ENCODE peak calls at places on chromosomes 1 and 21, in nine cellular contexts. One of them, this sample, is unnamed. For H3K36me3, the result is how much of the 10 kb centered on the place peaks cover.

GRCh38 chr1:18066576-18066975 is 41.0 kb upstream of the IGSF21 start:
- DNase-seq in HCT116: no peak
- DNase-seq in transverse colon: no peak
- DNase-seq in lower lobe of right lung: no peak
- DNase-seq in OCI-LY7: no peak
- DNase-seq in breast epithelium: no peak
- DNase-seq in spleen: no peak
- DNase-seq in neural progenitor cell: no peak
- DNase-seq in cardiac muscle cell: no peak
- DNase-seq in this sample: no peak

GRCh38 chr1:206633708-206634121 is 1.6 kb upstream of the DYRK3 start:
- DNase-seq in transverse colon: peak
- DNase-seq in neural progenitor cell: peak
- DNase-seq in breast epithelium: no peak
- DNase-seq in spleen: no peak
- DNase-seq in HCT116: no peak
- DNase-seq in OCI-LY7: no peak
- DNase-seq in cardiac muscle cell: peak
- DNase-seq in lower lobe of right lung: no peak
- DNase-seq in this sample: no peak

GRCh38 chr1:44819594-44820327 is 11.4 kb downstream of the BTBD19 start:
- DNase-seq in transverse colon: peak
- DNase-seq in cardiac muscle cell: peak
- DNase-seq in lower lobe of right lung: peak
- DNase-seq in OCI-LY7: peak
- DNase-seq in spleen: peak
- DNase-seq in breast epithelium: peak
- DNase-seq in HCT116: peak
- DNase-seq in neural progenitor cell: peak
- DNase-seq in this sample: peak

GRCh38 chr1:40024671-40025070 is 15.9 kb upstream of the CAP1 start:
- DNase-seq in cardiac muscle cell: no peak
- DNase-seq in HCT116: no peak
- DNase-seq in spleen: no peak
- DNase-seq in breast epithelium: no peak
- DNase-seq in transverse colon: no peak
- DNase-seq in neural progenitor cell: no peak
- DNase-seq in lower lobe of right lung: no peak
- DNase-seq in OCI-LY7: no peak
- DNase-seq in this sample: no peak

GRCh38 chr1:24345334-24345733 is 26.2 kb downstream of the GRHL3 start:
- DNase-seq in lower lobe of right lung: no peak
- DNase-seq in breast epithelium: no peak
- DNase-seq in transverse colon: no peak
- DNase-seq in HCT116: no peak
- DNase-seq in neural progenitor cell: no peak
- DNase-seq in OCI-LY7: no peak
- DNase-seq in spleen: no peak
- DNase-seq in cardiac muscle cell: no peak
- DNase-seq in this sample: no peak

GRCh38 chr1:95583811-95584210 is 349.8 kb downstream of the RWDD3 start:
- DNase-seq in OCI-LY7: no peak
- DNase-seq in lower lobe of right lung: no peak
- DNase-seq in HCT116: no peak
- DNase-seq in neural progenitor cell: peak
- DNase-seq in transverse colon: no peak
- DNase-seq in cardiac muscle cell: no peak
- DNase-seq in spleen: no peak
- DNase-seq in breast epithelium: no peak
- DNase-seq in this sample: no peak

GRCh38 chr1:199009447-199009846 is 370.6 kb downstream of the PTPRC start:
- DNase-seq in spleen: no peak
- DNase-seq in breast epithelium: no peak
- DNase-seq in transverse colon: no peak
- DNase-seq in HCT116: no peak
- DNase-seq in cardiac muscle cell: no peak
- DNase-seq in lower lobe of right lung: no peak
- DNase-seq in neural progenitor cell: no peak
- DNase-seq in OCI-LY7: peak
- DNase-seq in this sample: no peak

GRCh38 chr1:59323879-59324278 is 27.0 kb downstream of the FGGY start:
- DNase-seq in cardiac muscle cell: no peak
- DNase-seq in breast epithelium: no peak
- DNase-seq in transverse colon: no peak
- DNase-seq in HCT116: no peak
- DNase-seq in neural progenitor cell: no peak
- DNase-seq in spleen: no peak
- DNase-seq in lower lobe of right lung: no peak
- DNase-seq in OCI-LY7: no peak
- DNase-seq in this sample: no peak

GRCh38 chr1:230197644-230198567 is 130.9 kb downstream of the GALNT2 start:
- DNase-seq in HCT116: no peak
- DNase-seq in breast epithelium: no peak
- DNase-seq in spleen: no peak
- DNase-seq in OCI-LY7: no peak
- DNase-seq in neural progenitor cell: no peak
- DNase-seq in transverse colon: peak
- DNase-seq in cardiac muscle cell: no peak
- DNase-seq in lower lobe of right lung: no peak
- DNase-seq in this sample: no peak

GRCh38 chr1:82269466-82269865 is 468.7 kb downstream of the ADGRL2 start:
- DNase-seq in lower lobe of right lung: no peak
- DNase-seq in transverse colon: no peak
- DNase-seq in HCT116: no peak
- DNase-seq in cardiac muscle cell: peak
- DNase-seq in OCI-LY7: no peak
- DNase-seq in spleen: no peak
- DNase-seq in breast epithelium: peak
- DNase-seq in neural progenitor cell: no peak
- DNase-seq in this sample: no peak

GRCh38 chr1:221794079-221794670 is 52.3 kb upstream of the DUSP10 start:
- DNase-seq in HCT116: no peak
- DNase-seq in lower lobe of right lung: no peak
- DNase-seq in cardiac muscle cell: no peak
- DNase-seq in transverse colon: no peak
- DNase-seq in OCI-LY7: no peak
- DNase-seq in neural progenitor cell: no peak
- DNase-seq in spleen: no peak
- DNase-seq in breast epithelium: no peak
- DNase-seq in this sample: no peak

GRCh38 chr1:154142358-154142757 is 12.5 kb downstream of the NUP210L start:
- DNase-seq in neural progenitor cell: no peak
- DNase-seq in spleen: no peak
- DNase-seq in cardiac muscle cell: no peak
- DNase-seq in lower lobe of right lung: no peak
- DNase-seq in HCT116: no peak
- DNase-seq in transverse colon: no peak
- DNase-seq in breast epithelium: no peak
- DNase-seq in OCI-LY7: no peak
- DNase-seq in this sample: no peak

GRCh38 chr21:45366476-45366875 is 38.5 kb upstream of the COL18A1 start:
- DNase-seq in OCI-LY7: no peak
- DNase-seq in cardiac muscle cell: no peak
- DNase-seq in neural progenitor cell: no peak
- DNase-seq in transverse colon: no peak
- DNase-seq in spleen: no peak
- DNase-seq in HCT116: no peak
- DNase-seq in breast epithelium: no peak
- DNase-seq in lower lobe of right lung: no peak
- DNase-seq in this sample: no peak

GRCh38 chr1:149925751-149926150 is 1.9 kb downstream of the SF3B4 start:
- DNase-seq in OCI-LY7: no peak
- DNase-seq in spleen: no peak
- DNase-seq in breast epithelium: no peak
- DNase-seq in cardiac muscle cell: no peak
- DNase-seq in lower lobe of right lung: no peak
- DNase-seq in neural progenitor cell: no peak
- DNase-seq in transverse colon: no peak
- DNase-seq in HCT116: no peak
- DNase-seq in this sample: no peak

GRCh38 chr1:149927056-149927534 is 508 bp downstream of the SF3B4 start:
- DNase-seq in HCT116: no peak
- DNase-seq in OCI-LY7: no peak
- DNase-seq in cardiac muscle cell: no peak
- DNase-seq in lower lobe of right lung: no peak
- DNase-seq in transverse colon: no peak
- DNase-seq in neural progenitor cell: no peak
- DNase-seq in spleen: no peak
- DNase-seq in breast epithelium: no peak
- DNase-seq in this sample: no peak

GRCh38 chr1:149926296-149926695 is 1.3 kb downstream of the SF3B4 start:
- DNase-seq in neural progenitor cell: no peak
- DNase-seq in HCT116: no peak
- DNase-seq in transverse colon: no peak
- DNase-seq in spleen: no peak
- DNase-seq in lower lobe of right lung: no peak
- DNase-seq in OCI-LY7: no peak
- DNase-seq in cardiac muscle cell: no peak
- DNase-seq in breast epithelium: no peak
- DNase-seq in this sample: no peak

GRCh38 chr1:149928388-149928724 is 753 bp upstream of the SF3B4 start:
- DNase-seq in lower lobe of right lung: no peak
- DNase-seq in OCI-LY7: no peak
- DNase-seq in spleen: no peak
- DNase-seq in cardiac muscle cell: no peak
- DNase-seq in breast epithelium: no peak
- DNase-seq in transverse colon: no peak
- DNase-seq in neural progenitor cell: no peak
- DNase-seq in HCT116: no peak
- DNase-seq in this sample: no peak

DNA sequence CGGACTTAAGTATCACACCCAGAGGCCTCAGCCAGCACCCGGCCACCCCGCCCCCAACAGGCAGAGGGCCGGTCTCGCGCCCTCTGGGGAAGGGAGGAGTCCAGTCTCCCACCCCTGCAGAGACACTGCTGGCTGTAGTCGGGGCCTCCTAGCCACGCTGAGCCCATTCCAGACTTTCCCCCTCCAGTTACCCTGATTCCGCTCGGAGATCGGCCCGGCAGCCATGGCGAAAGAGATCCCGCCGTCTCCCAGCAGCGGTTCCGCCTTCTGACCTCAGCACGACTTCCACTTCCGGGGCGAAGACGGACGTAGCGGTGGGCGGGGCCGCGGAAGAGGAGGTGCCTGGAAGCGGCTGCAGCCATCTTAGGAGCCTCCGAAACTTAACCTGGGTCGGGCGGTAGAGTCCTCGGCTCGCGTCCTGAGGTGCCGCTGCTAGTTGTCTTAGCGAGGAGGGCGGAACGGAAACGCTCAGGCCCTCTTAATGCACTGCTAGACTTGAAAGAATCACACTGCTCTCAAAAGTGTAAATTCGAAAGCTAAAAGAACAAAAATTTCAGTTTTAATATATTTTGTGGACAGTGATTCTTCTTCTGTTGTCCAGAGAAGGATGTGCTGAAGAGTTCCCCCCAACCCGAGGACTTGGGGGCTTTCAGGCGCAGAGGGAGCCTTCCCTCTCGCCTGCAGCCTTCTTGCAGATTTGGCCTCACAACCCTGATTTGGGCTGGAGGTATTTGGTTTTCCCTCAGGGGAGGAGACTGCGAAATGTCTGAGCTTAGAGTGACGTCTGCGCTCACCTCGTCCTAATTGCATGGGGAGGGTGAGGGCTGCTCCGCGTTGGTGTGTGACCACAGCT is at the start of gene SF3B4:
- DNase-seq in neural progenitor cell: peak
- DNase-seq in breast epithelium: peak
- DNase-seq in OCI-LY7: peak
- DNase-seq in transverse colon: peak
- DNase-seq in cardiac muscle cell: peak
- DNase-seq in lower lobe of right lung: peak
- DNase-seq in spleen: peak
- DNase-seq in HCT116: peak
- DNase-seq in this sample: peak
- TF ChIP-seq CTCF in neural progenitor cell: peak
- TF ChIP-seq CTCF in breast epithelium: no peak
- TF ChIP-seq CTCF in OCI-LY7: no peak
- TF ChIP-seq CTCF in transverse colon: no peak
- TF ChIP-seq CTCF in cardiac muscle cell: no peak
- TF ChIP-seq CTCF in lower lobe of right lung: no peak
- TF ChIP-seq CTCF in spleen: peak
- TF ChIP-seq CTCF in HCT116: no peak
- TF ChIP-seq CTCF in this sample: no peak

GRCh38 chr1:27638047-27638734 is 3.2 kb upstream of the FGR start:
- DNase-seq in transverse colon: no peak
- DNase-seq in neural progenitor cell: no peak
- DNase-seq in breast epithelium: no peak
- DNase-seq in HCT116: no peak
- DNase-seq in lower lobe of right lung: no peak
- DNase-seq in OCI-LY7: no peak
- DNase-seq in spleen: peak
- DNase-seq in cardiac muscle cell: no peak
- DNase-seq in this sample: no peak
- H3K4me3 ChIP-seq in transverse colon: no peak
- H3K4me3 ChIP-seq in neural progenitor cell: no peak
- H3K4me3 ChIP-seq in breast epithelium: no peak
- H3K4me3 ChIP-seq in HCT116: no peak
- H3K4me3 ChIP-seq in lower lobe of right lung: no peak
- H3K4me3 ChIP-seq in OCI-LY7: no peak
- H3K4me3 ChIP-seq in spleen: no peak
- H3K4me3 ChIP-seq in cardiac muscle cell: no peak
- H3K4me3 ChIP-seq in this sample: no peak

DNA sequence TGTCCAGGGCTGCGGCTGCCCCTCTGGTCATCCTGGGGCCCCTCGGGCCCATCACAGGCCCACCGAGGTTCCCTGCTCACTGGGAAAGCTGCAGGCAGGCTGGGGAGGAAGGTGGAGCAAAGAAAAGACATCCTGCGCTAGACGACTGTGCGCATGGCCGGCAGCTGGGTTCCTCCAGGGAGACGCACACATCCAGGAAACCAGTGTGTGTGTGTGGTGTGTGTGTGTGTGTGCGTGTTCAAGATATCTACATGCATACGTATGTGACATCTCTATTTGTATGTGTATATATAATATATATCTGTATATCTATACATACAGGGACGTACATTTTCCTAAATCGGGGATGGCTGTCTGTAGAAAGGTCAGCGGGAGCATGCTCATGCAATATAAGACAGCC is 63.7 kb downstream of the ACOT7 start:
- DNase-seq in OCI-LY7: no peak
- DNase-seq in spleen: no peak
- DNase-seq in transverse colon: no peak
- DNase-seq in cardiac muscle cell: peak
- DNase-seq in lower lobe of right lung: no peak
- DNase-seq in breast epithelium: no peak
- DNase-seq in neural progenitor cell: no peak
- DNase-seq in HCT116: no peak
- DNase-seq in this sample: no peak
- H3K36me3 ChIP-seq in OCI-LY7: under half
- H3K36me3 ChIP-seq in spleen: under half
- H3K36me3 ChIP-seq in transverse colon: under half
- H3K36me3 ChIP-seq in cardiac muscle cell: under half
- H3K36me3 ChIP-seq in lower lobe of right lung: under half
- H3K36me3 ChIP-seq in breast epithelium: under half
- H3K36me3 ChIP-seq in neural progenitor cell: under half
- H3K36me3 ChIP-seq in HCT116: under half
- H3K36me3 ChIP-seq in this sample: under half

DNA sequence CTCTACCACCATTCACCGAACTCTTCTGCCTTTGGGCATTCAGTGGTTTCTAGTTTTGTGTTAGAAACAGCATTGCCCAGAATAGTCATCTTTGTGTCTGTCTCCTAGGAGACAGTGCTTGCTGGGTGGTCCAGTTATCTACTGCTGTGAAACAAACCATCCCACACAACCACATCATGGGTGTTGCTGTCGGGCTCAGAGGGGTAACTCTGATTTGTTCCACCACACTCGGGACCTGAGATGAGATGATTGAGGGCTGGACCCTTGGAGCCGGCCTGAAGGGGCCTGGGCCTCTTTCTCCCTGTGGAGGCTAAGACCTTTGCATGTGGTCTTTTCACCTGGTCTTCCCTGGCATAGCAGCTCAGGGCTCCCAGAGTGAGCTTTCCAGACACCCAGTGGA is 427.2 kb upstream of the VAMP3 start:
- DNase-seq in breast epithelium: no peak
- DNase-seq in cardiac muscle cell: peak
- DNase-seq in neural progenitor cell: no peak
- DNase-seq in OCI-LY7: no peak
- DNase-seq in HCT116: no peak
- DNase-seq in transverse colon: no peak
- DNase-seq in spleen: no peak
- DNase-seq in lower lobe of right lung: no peak
- DNase-seq in this sample: no peak
- TF ChIP-seq CTCF in breast epithelium: no peak
- TF ChIP-seq CTCF in cardiac muscle cell: no peak
- TF ChIP-seq CTCF in neural progenitor cell: no peak
- TF ChIP-seq CTCF in OCI-LY7: no peak
- TF ChIP-seq CTCF in HCT116: no peak
- TF ChIP-seq CTCF in transverse colon: no peak
- TF ChIP-seq CTCF in spleen: no peak
- TF ChIP-seq CTCF in lower lobe of right lung: no peak
- TF ChIP-seq CTCF in this sample: no peak

This sample was measured in Caco-2.